ENCODE peak calls at places on chromosome 22, in five cellular contexts. B is psoas muscle, R is BJ, L is RWPE2, S is glutamatergic neuron. N is an unnamed sample.

GRCh38 chr22:37912171-37912570 is 6.1 kb downstream of the MICALL1 start:
- DNase-seq in B (no peak), R (no peak), L (no peak), S (no peak), N (no peak)

GRCh38 chr22:49968313-49968830 is 7.8 kb downstream of the PIM3 start:
- DNase-seq in B (peak), R (no peak), L (no peak), S (peak), N (no peak)

GRCh38 chr22:33073989-33074391 is 15.8 kb upstream of the SYN3 start:
- DNase-seq in B (no peak), R (no peak), L (peak), S (no peak), N (no peak)

GRCh38 chr22:50014053-50014501 is 1.5 kb upstream of the IL17REL start:
- DNase-seq in B (no peak), R (no peak), L (no peak), S (no peak), N (no peak)

GRCh38 chr22:39650996-39651782 is 80.6 kb downstream of the CACNA1I start:
- DNase-seq in B (peak), R (no peak), L (no peak), S (no peak), N (no peak)

GRCh38 chr22:47422736-47423135 is 660.3 kb downstream of the TBC1D22A start:
- DNase-seq in B (no peak), R (no peak), L (no peak), S (no peak), N (no peak)

GRCh38 chr22:43412808-43413785 is 1.3 kb downstream of the MPPED1 start:
- DNase-seq in B (no peak), R (no peak), L (no peak), S (no peak), N (no peak)

GRCh38 chr22:20847318-20847822 is 11.2 kb downstream of the PI4KA start:
- DNase-seq in B (no peak), R (no peak), L (no peak), S (no peak), N (no peak)

GRCh38 chr22:49359061-49359460 is 468.6 kb downstream of the BRD1 start:
- DNase-seq in B (no peak), R (no peak), L (no peak), S (no peak), N (no peak)

DNA sequence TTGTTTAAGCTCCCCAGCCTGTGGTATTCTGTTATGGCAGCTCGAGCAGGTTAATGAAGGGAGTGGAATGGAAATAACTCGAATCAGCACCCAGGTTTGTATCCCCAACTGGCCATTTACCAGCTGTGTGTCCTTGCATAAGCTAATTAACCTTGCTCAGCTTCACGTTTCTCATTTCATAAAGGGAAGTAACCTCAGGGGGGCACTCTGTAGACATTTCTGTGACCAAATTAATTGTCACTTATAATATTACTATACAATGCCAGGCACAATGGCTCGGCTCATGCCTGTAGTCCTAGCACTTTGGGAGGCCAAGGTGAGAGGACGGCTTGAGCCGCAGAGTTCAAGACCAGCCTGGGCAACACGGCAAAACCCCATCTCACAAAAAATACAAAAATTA is 13.8 kb downstream of the ADA2 start:
- DNase-seq in B (peak), R (no peak), L (no peak), S (no peak), N (no peak)
- TF ChIP-seq CTCF in B (no peak), R (no peak), L (no peak), S (no peak), N (no peak)

DNA sequence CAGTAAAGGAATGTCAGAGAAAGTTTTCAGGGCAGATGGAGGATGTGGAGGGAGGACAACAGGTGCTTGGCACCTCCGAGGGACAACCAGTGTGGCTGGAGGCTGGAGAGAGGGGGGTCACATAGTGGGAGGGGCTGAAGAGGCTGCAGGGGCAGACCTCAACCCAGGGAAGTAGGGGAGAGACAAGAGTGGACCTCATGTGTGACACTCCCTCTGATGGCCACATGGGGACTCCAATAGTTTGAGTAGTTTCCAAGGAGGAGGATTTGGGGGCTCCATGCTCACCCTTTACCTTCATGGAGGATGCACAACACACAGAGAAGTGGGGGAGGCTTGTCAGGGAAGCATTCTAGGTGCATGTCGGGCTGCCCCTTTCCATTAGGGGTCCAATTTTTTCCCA is 35.1 kb upstream of the ASPHD2 start:
- DNase-seq in B (no peak), R (no peak), L (no peak), S (no peak), N (no peak)
- TF ChIP-seq CTCF in B (no peak), R (no peak), L (peak), S (peak), N (no peak)

GRCh38 chr22:42116848-42117424 is 13.7 kb downstream of the CYP2D6 start:
- DNase-seq in B (peak), R (no peak), L (no peak), S (no peak), N (no peak)

GRCh38 chr22:42108848-42109247 is 18.3 kb upstream of the NDUFA6 start:
- DNase-seq in B (no peak), R (no peak), L (no peak), S (no peak), N (no peak)

GRCh38 chr22:42111798-42112197 is 18.8 kb downstream of the CYP2D6 start:
- DNase-seq in B (no peak), R (no peak), L (no peak), S (no peak), N (no peak)

GRCh38 chr22:42114721-42115120 is 15.9 kb downstream of the CYP2D6 start:
- DNase-seq in B (no peak), R (no peak), L (no peak), S (no peak), N (no peak)
- TF ChIP-seq CTCF in B (peak), R (peak), L (no peak), S (no peak), N (no peak)

DNA sequence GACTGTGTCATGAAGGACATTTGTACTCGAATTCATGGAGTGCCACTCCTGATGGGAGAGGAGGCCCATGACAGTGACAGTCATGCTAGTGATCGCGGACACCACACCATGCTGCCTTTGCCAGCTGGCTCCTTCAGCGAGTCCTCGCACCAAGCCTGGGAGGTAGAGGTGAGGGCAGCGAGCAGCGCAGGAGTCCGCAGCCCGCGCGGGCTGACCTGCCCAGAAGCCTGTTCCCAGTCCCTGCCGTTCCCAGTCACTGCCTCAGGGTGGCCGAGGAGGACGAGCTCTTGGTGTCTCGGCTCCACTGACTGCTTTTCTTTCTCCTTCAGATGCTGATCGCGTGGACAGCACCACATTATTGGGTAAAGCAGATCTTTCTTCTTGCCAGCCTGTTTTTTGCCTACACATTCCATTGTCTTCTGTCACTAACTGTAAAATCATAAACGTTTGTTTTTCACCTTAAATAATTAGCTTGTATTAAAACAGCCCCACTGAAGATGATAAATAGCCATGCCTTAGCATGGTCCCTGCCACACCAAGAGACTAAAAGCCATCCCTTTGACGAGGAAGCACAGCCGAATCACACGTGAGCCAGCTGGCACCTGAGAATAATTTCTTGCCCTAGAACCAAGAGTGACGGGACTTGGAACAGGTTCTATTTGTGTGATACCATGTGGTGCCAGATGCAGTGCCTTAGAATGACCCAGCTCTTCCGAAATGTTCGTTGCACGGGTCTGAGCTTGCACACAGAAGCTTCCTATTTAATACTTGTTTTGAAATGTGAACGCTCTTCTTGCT is 25.5 kb downstream of the FAM118A start:
- DNase-seq in B (peak), R (no peak), L (no peak), S (peak), N (peak)
- TF ChIP-seq CTCF in B (peak), R (peak), L (no peak), S (peak), N (peak)

GRCh38 chr22:40856513-40857308 is at the start of the genes ST13 and XPNPEP3:
- DNase-seq in B (peak), R (peak), L (peak), S (peak), N (peak)
- TF ChIP-seq CTCF in B (no peak), R (peak), L (no peak), S (peak), N (peak)

DNA sequence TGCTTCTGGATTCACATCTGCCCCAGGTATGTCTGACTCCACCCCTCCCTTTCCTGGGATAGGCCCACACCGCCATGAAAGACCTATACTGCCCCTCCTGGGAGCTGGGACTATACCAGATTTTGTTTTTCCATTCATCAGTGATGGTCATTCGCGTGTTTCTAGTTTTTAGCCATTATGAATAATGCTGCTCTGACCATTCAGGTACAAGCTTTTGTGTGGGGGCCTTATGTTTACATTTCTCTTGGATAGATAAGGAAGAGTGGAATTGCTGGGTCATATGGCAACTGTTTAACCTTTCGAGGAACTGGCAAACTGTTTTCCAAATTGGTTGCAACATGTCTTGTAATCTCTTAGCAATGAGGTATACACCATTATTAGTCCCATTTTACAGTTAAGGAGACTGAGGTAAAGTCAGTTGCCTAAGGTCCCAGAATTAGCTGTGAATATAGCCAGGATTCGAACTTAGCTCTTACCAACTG is 1.2 kb upstream of the TBC1D10A start:
- DNase-seq in B (no peak), R (no peak), L (no peak), S (no peak), N (no peak)
- TF ChIP-seq CTCF in B (no peak), R (no peak), L (peak), S (no peak), N (no peak)

GRCh38 chr22:27317156-27317555 is 484.4 kb downstream of the MN1 start:
- DNase-seq in B (no peak), R (no peak), L (no peak), S (no peak), N (no peak)
- TF ChIP-seq CTCF in B (no peak), R (no peak), L (no peak), S (no peak), N (peak)